ENCODE peak calls at places on chromosomes 11 and 22, in eight cellular contexts. U is activated T-helper 2 cell treated with anti-CD3 and anti-CD28 coated beads, Interferon-gamma antibody, Interleukin-2, Interleukin-4, amounts not matched to agents 10 μg/mL and 5 μg/mL and 100 μg/mL, durations not matched to agents 14 hours and 24 hours and 36 hours; W is brain microvascular endothelial cell; G is A549; A is T-helper 2 cell; K is CD8-positive, alpha-beta memory T cell; T is activated effector memory CD4-positive, alpha-beta T cell treated with anti-CD3 and anti-CD28 coated beads, Interleukin-2, amount 50 U/mL, for 16 hours; L is SW 1271. D is an unnamed sample.

GRCh38 chr11:111540114-111540920 is at the start of gene LAYN:
- DNase-seq in U (peak), W (peak), G (no peak), A (peak), K (peak), T (peak), L (no peak), D (peak)

GRCh38 chr11:2143652-2144548 is 4.7 kb upstream of the IGF2 start:
- DNase-seq in U (no peak), W (no peak), G (peak), A (no peak), K (no peak), T (no peak), L (no peak), D (no peak)

GRCh38 chr22:39362932-39363331 is 13.1 kb downstream of the SYNGR1 start:
- DNase-seq in U (no peak), W (no peak), G (no peak), A (no peak), K (no peak), T (no peak), L (no peak), D (no peak)

GRCh38 chr22:48105254-48105653 is 1342.8 kb downstream of the TBC1D22A start:
- DNase-seq in U (no peak), W (no peak), G (no peak), A (no peak), K (no peak), T (no peak), L (no peak), D (no peak)

GRCh38 chr11:95541715-95542114 is 247.9 kb downstream of the FAM76B start:
- DNase-seq in U (no peak), W (no peak), G (no peak), A (no peak), K (no peak), T (no peak), L (no peak), D (no peak)

GRCh38 chr11:75105462-75105925 is 8.8 kb upstream of the OR2AT4 start:
- DNase-seq in U (no peak), W (peak), G (peak), A (no peak), K (no peak), T (no peak), L (no peak), D (no peak)

GRCh38 chr11:120985718-120986569 is 38.0 kb upstream of the TBCEL start:
- DNase-seq in U (peak), W (peak), G (peak), A (peak), K (peak), T (peak), L (no peak), D (peak)

GRCh38 chr11:107646783-107647182 is 55.8 kb downstream of the ELMOD1 start:
- DNase-seq in U (no peak), W (no peak), G (no peak), A (no peak), K (no peak), T (no peak), L (no peak), D (no peak)

GRCh38 chr11:61095022-61095421 is 7.3 kb upstream of the CD5 start:
- DNase-seq in U (no peak), W (no peak), G (no peak), A (no peak), K (no peak), T (no peak), L (no peak), D (no peak)

GRCh38 chr11:45543808-45544422 is 121.5 kb downstream of the CHST1 start:
- DNase-seq in U (no peak), W (no peak), G (peak), A (no peak), K (no peak), T (no peak), L (no peak), D (no peak)

GRCh38 chr11:104619751-104620150 is 278.5 kb downstream of the CASP12 start:
- DNase-seq in U (no peak), W (no peak), G (no peak), A (no peak), K (no peak), T (no peak), L (no peak), D (no peak)

GRCh38 chr11:16981651-16982194 is 32.5 kb downstream of the PLEKHA7 start:
- DNase-seq in U (no peak), W (peak), G (peak), A (no peak), K (no peak), T (no peak), L (peak), D (no peak)

GRCh38 chr11:13880719-13881118 is 81.8 kb upstream of the SPON1 start:
- DNase-seq in U (no peak), W (no peak), G (no peak), A (no peak), K (no peak), T (no peak), L (no peak), D (no peak)

GRCh38 chr11:102396708-102397563 is 49.9 kb downstream of the BIRC2 start:
- DNase-seq in U (no peak), W (no peak), G (no peak), A (no peak), K (no peak), T (no peak), L (no peak), D (no peak)

D was measured in activated T-helper 1 cell treated with anti-CD3 and anti-CD28 coated beads, Interleukin-12 subunit alpha, Interleukin-12 subunit beta, Interleukin-2, Interleukin-4 antibody, amounts not matched to agents 30 ng/mL and 10 ng/mL and 1 ng/mL, durations not matched to agents 14 hours and 24 hours and 36 hours.